ENCODE peak calls at places on chromosomes 1 and 21, in six cellular contexts. V, U, Q, B, R and I are unnamed samples.

GRCh38 chr1:80673935-80674597 is 1126.7 kb upstream of the ADGRL2 start:
- DNase-seq in V (no peak), R (no peak), B (no peak), U (no peak), Q (no peak), I (no peak)

GRCh38 chr1:234753979-234754378 is 144.0 kb upstream of the IRF2BP2 start:
- DNase-seq in U (no peak), R (no peak), Q (no peak), V (no peak), B (no peak), I (no peak)

GRCh38 chr1:119347858-119348257 is 20.7 kb upstream of the HAO2 start:
- DNase-seq in V (peak), U (no peak), Q (peak), B (no peak), R (no peak), I (peak)

GRCh38 chr1:192763756-192764155 is 45.1 kb upstream of the RGS2 start:
- DNase-seq in U (no peak), V (peak), B (peak), Q (no peak), R (peak), I (no peak)

GRCh38 chr1:160058087-160058486 is 11.9 kb downstream of the KCNJ10 start:
- DNase-seq in B (no peak), R (peak), U (no peak), Q (no peak), V (peak), I (no peak)

GRCh38 chr1:186207401-186208085 is 167.5 kb downstream of the TPR start:
- DNase-seq in V (no peak), U (no peak), B (no peak), R (peak), Q (no peak), I (no peak)

GRCh38 chr21:33212159-33212851 is 17.4 kb upstream of the IFNAR2 start:
- DNase-seq in B (no peak), V (peak), Q (no peak), R (peak), U (no peak), I (no peak)

GRCh38 chr1:64499011-64499410 is 29.1 kb downstream of the CACHD1 start:
- DNase-seq in V (no peak), U (no peak), B (no peak), Q (no peak), R (no peak), I (no peak)

GRCh38 chr21:36188081-36188681 is 31.6 kb downstream of the DOP1B start:
- DNase-seq in R (no peak), U (no peak), V (no peak), B (no peak), Q (no peak), I (no peak)

GRCh38 chr1:113981962-113982931 is 3.0 kb downstream of the OLFML3 start:
- DNase-seq in Q (no peak), U (peak), V (peak), R (peak), B (peak), I (no peak)

GRCh38 chr1:207903767-207904166 is 7.2 kb downstream of the CD34 start:
- DNase-seq in V (peak), B (no peak), U (no peak), R (no peak), Q (no peak), I (no peak)

GRCh38 chr1:6348511-6349191 is 44.9 kb downstream of the ACOT7 start:
- DNase-seq in B (no peak), R (peak), U (no peak), Q (no peak), V (peak), I (no peak)

GRCh38 chr1:84303154-84303830 is 1.8 kb downstream of the SAMD13 start:
- DNase-seq in Q (no peak), R (no peak), B (no peak), U (no peak), V (peak), I (no peak)

GRCh38 chr1:212951058-212951923 is 950 bp downstream of the VASH2 start:
- DNase-seq in U (peak), R (no peak), B (no peak), V (no peak), Q (no peak), I (no peak)

GRCh38 chr21:25885880-25886279 is 151.1 kb downstream of the GABPA start:
- DNase-seq in U (no peak), V (peak), B (no peak), R (no peak), Q (no peak), I (no peak)

GRCh38 chr1:202017385-202018225 is 7.2 kb downstream of the ELF3 start:
- DNase-seq in Q (no peak), V (no peak), B (no peak), U (no peak), R (no peak), I (no peak)

GRCh38 chr1:41151846-41152245 is 90.3 kb downstream of the SCMH1 start:
- DNase-seq in V (peak), B (no peak), Q (no peak), U (no peak), R (peak), I (no peak)

GRCh38 chr21:33254766-33255165 is 11.4 kb upstream of the IL10RB start:
- DNase-seq in U (no peak), R (no peak), V (no peak), B (no peak), Q (no peak), I (no peak)

GRCh38 chr1:205444931-205445652 is 10.8 kb downstream of the BLACAT1 start:
- DNase-seq in Q (no peak), U (peak), R (peak), V (no peak), B (no peak), I (no peak)

GRCh38 chr1:21607549-21608529 is 61.3 kb downstream of the RAP1GAP start:
- DNase-seq in V (peak), B (no peak), Q (peak), R (peak), U (peak), I (peak)

GRCh38 chr1:46461809-46462448 is 27.7 kb upstream of the DMBX1 start:
- DNase-seq in V (no peak), U (no peak), B (no peak), Q (no peak), R (no peak), I (no peak)

GRCh38 chr1:208013210-208013609 is 102.3 kb upstream of the CD34 start:
- DNase-seq in B (no peak), Q (no peak), U (no peak), V (no peak), R (no peak), I (no peak)

GRCh38 chr1:205448540-205449253 is 7.1 kb downstream of the BLACAT1 start:
- DNase-seq in R (no peak), B (no peak), V (no peak), Q (no peak), U (no peak), I (no peak)

GRCh38 chr1:112058815-112059450 is 69.5 kb upstream of the KCND3 start:
- DNase-seq in B (no peak), R (no peak), V (no peak), Q (no peak), U (no peak), I (no peak)

GRCh38 chr1:241702436-241702835 is 50.4 kb downstream of the WDR64 start:
- DNase-seq in U (no peak), Q (no peak), R (peak), B (no peak), V (peak), I (no peak)

GRCh38 chr1:161201828-161202712 is at the start of gene NDUFS2:
- DNase-seq in Q (peak), V (peak), R (peak), B (peak), U (peak), I (peak)

GRCh38 chr1:44985747-44986359 is 542 bp downstream of the EIF2B3 start:
- DNase-seq in V (peak), R (no peak), B (no peak), Q (no peak), U (no peak), I (no peak)

GRCh38 chr1:230026572-230026971 is 40.5 kb upstream of the GALNT2 start:
- DNase-seq in U (peak), Q (no peak), B (no peak), V (peak), R (no peak), I (no peak)

GRCh38 chr1:231372501-231372900 is 34.4 kb downstream of the SPRTN start:
- DNase-seq in Q (no peak), R (no peak), B (no peak), V (no peak), U (no peak), I (no peak)

GRCh38 chr1:53280486-53280885 is 42.2 kb upstream of the MAGOH start:
- DNase-seq in V (no peak), Q (no peak), R (no peak), U (no peak), B (no peak), I (no peak)

GRCh38 chr1:218476385-218476784 is 131.2 kb downstream of the TGFB2 start:
- DNase-seq in V (peak), B (peak), Q (no peak), R (peak), U (no peak), I (no peak)

GRCh38 chr1:230641346-230641745 is 935 bp upstream of the COG2 start:
- DNase-seq in R (no peak), B (no peak), U (no peak), Q (no peak), V (peak), I (no peak)

GRCh38 chr1:920506-920905 is 3.2 kb upstream of the SAMD11 start:
- DNase-seq in Q (no peak), U (no peak), R (no peak), V (no peak), B (no peak), I (no peak)

GRCh38 chr1:230101556-230101955 is 34.5 kb downstream of the GALNT2 start:
- DNase-seq in Q (no peak), R (no peak), V (no peak), U (no peak), B (no peak), I (no peak)

GRCh38 chr1:206021796-206022365 is 1.8 kb downstream of the CTSE start:
- DNase-seq in U (no peak), V (peak), B (no peak), R (peak), Q (no peak), I (no peak)

GRCh38 chr1:90580176-90580575 is 136.9 kb downstream of the BARHL2 start:
- DNase-seq in B (no peak), V (no peak), Q (no peak), R (no peak), U (no peak), I (no peak)

GRCh38 chr1:159898527-159898926 is 1.4 kb downstream of the CFAP45 start:
- DNase-seq in R (no peak), Q (no peak), B (no peak), V (no peak), U (no peak), I (no peak)

GRCh38 chr1:39886757-39887231 is 3.5 kb upstream of the TRIT1 start:
- DNase-seq in U (no peak), Q (no peak), R (peak), B (no peak), V (peak), I (no peak)

GRCh38 chr1:17053071-17053684 is 654 bp downstream of the SDHB start:
- DNase-seq in R (no peak), Q (no peak), U (no peak), B (no peak), V (no peak), I (no peak)

DNA sequence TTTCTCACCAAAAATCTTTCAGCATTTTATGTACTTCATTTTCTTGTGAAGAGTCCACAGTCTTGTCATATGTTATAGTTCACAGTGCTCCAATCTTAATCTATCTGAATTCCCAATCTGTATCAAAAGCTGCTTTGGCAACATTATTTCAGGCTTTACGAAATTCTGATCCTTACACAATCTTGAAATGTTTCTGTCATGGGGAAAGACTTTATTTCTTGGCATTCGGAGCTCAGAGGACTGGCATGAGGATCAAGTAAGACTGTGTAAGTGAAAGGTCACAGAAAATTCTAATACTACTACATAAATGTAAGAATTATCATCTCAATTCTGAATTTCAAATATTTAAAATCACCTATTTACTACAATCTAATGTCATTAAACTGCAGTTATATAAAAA is 2.0 kb downstream of the USP33 start:
- DNase-seq in V (peak), U (no peak), B (no peak), R (peak), Q (no peak), I (no peak)
- H3K4me3 ChIP-seq in V (no peak), U (peak), B (no peak), R (peak), Q (peak), I (no peak)

GRCh38 chr1:214379254-214379970 is 98.5 kb downstream of the SMYD2 start:
- DNase-seq in Q (no peak), B (no peak), R (no peak), U (no peak), V (no peak), I (no peak)

GRCh38 chr1:214377485-214377884 is 96.5 kb downstream of the SMYD2 start:
- DNase-seq in U (no peak), Q (no peak), B (no peak), V (no peak), R (no peak), I (no peak)

GRCh38 chr1:214380418-214380817 is 99.5 kb downstream of the SMYD2 start:
- DNase-seq in V (no peak), B (no peak), Q (no peak), R (no peak), U (no peak), I (no peak)

GRCh38 chr1:214378492-214378891 is 97.5 kb downstream of the SMYD2 start:
- DNase-seq in Q (no peak), B (no peak), U (no peak), R (no peak), V (no peak), I (no peak)

DNA sequence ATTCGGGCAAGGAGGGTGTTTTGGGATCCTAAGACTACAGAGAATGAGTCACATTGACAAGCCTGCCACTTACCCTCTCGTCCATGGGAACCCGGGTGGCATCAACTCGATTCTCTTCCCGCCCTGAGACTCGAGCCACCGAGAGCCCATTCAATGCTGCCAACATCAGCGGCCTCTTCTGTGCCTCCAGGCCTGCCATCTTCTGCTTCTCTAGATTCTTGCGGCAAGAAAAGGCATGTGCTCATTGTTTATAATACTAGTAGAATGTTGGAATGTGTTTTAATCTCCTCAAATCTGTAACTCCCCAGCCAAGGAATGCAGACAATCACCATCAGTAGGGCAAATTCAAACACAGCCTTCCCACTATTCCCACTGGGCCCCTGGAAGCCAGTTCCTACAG is 96.9 kb downstream of the SMYD2 start:
- DNase-seq in V (peak), U (no peak), R (peak), B (peak), Q (no peak), I (no peak)
- H3K4me3 ChIP-seq in V (no peak), U (no peak), R (no peak), B (no peak), Q (no peak), I (no peak)

DNA sequence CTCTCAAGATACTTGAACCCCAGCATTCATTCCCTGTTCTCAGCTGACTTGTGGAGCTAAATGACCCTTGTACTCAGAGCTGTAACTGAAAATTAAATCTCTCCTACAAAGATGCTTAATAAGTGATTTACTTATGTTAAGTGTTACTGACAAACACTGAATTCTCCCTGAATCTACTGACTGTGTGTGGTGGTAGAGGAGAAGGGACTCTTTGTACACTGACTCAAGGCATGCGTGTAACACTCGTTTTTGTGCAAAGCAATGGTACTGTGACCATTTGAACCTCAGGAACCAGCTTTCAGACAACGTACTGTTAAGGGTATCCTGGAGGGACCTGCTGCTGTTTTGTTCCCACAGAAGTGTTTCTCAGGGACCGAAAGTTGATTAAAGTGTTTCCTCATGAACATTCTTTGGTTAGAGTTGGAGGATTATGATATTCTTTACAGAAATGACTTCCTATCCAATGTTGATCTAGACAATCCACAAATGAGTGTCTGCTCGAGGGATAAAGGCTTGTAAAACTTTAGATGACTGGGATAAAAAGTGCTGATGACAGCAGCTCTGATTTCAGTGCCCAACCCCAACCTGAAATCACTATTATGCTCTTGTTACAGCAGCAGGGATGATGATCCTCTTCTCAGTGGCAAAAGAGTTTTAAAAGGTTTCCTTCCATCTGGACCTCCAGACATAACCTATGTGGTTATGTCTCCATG is 12.8 kb downstream of the RGL1 start:
- DNase-seq in Q (no peak), U (no peak), R (no peak), B (no peak), V (peak), I (no peak)
- H3K4me3 ChIP-seq in Q (no peak), U (no peak), R (no peak), B (no peak), V (no peak), I (no peak)

GRCh38 chr1:220681220-220681847 is 8.8 kb upstream of the C1orf115 start:
- DNase-seq in Q (no peak), R (no peak), B (no peak), V (peak), U (no peak), I (no peak)
- H3K4me3 ChIP-seq in Q (no peak), R (peak), B (no peak), V (no peak), U (peak), I (no peak)

DNA sequence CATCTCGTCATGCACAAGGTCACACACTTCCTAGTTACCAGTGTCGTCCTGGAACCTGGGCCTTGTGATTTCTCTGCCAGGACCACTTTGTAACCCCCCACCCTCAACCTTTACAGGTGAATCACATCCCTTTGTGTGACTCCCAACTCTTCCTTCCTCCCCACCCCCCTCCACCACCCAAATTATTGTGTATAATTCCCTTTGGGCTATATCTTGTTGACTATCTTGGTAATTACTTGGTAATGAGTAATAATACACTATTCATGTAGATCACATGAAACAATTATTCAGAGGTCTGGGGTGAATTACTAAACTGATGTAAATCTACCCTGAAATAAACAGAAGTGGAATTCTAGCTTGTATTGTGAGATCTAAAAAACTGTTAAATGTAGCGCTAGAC is 1.7 kb downstream of the KCNK1 start:
- DNase-seq in Q (no peak), U (no peak), B (no peak), V (no peak), R (no peak), I (no peak)
- H3K4me3 ChIP-seq in Q (peak), U (peak), B (no peak), V (no peak), R (no peak), I (no peak)

DNA sequence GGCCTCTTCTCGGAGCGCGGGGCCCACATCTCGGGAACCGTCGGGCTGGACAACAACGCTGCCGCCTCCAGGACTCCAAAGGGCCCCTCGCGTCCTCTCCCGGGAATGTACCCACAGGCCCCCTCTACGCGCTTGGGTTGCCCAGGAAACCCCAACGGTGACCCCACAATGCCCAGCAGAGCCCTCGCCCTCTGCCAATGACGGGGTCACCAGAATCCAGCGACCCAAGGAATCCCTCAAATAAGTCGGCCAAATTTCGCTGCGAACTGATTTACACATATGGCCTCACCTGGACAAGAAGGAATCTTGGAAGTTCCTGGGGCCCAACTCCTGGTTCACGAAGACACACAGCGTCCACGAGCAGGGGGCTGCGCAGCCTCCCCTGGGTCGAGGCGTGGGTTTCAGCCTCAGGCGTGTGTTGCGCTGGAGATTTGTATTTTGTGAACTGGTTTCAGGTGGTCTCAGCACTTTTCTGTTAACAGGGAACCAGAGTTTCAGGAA is 78.1 kb downstream of the DESI2 start:
- DNase-seq in Q (no peak), B (no peak), R (no peak), U (no peak), V (no peak), I (no peak)
- H3K4me3 ChIP-seq in Q (no peak), B (peak), R (no peak), U (peak), V (peak), I (no peak)

DNA sequence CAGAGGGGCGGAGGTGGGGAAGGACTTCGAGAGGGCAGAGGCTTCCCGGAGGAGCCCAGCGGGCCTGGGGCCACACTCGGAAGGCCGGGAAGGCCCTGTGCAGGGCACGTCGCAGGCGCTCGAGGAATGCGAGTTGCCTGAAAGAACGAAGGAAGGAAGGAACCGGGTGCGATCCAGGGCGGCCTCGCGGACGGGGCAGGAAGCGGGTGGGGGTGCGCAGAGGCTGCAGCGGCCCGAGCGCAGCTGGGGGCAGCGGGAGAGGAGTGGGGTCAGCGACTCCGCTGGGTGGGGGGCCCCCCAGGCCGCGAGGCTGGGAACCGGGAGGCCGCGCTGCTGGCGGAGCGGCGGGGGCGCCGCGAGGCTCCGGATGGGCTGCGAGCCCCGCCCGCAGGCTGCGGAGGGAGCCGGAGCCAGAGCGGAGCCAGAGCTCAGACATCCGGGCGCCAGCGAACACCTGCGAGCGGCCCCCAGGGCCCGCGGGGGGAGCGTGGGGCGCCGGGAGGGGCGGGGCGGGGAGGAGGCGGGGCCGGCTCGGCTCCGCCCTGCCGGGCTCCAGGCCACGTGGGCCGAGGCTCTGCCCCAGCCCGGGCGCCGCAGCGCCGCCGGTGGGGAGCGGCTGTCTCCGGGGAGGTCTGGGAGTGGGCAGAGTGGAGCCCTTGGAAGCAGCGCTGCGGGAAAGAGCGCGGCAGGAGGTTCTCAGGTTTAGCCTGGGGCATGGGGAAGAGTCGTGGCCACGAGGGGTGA is 4.6 kb downstream of the ID3 start:
- DNase-seq in U (peak), Q (no peak), V (peak), B (no peak), R (peak), I (no peak)
- H3K4me3 ChIP-seq in U (peak), Q (peak), V (peak), B (peak), R (peak), I (peak)